ENCODE peak calls at places on chromosomes 16 and 17, in five cellular contexts. T is GM23338, E is GM12878, Q is HepG2, Y is K562. K is an unnamed sample.

GRCh38 chr17:35291802-35292201 is 48.9 kb downstream of the SLFN5 start:
- DNase-seq in T (no peak), E (no peak), Q (no peak), Y (no peak), K (no peak)

GRCh38 chr16:71311553-71312158 is 22.5 kb upstream of the CMTR2 start:
- DNase-seq in T (peak), E (no peak), Q (peak), Y (peak), K (peak)

GRCh38 chr16:624522-625401 is 6.0 kb upstream of the WFIKKN1 start:
- DNase-seq in T (no peak), E (no peak), Q (no peak), Y (no peak), K (no peak)

GRCh38 chr16:29710227-29711219 is 31.5 kb downstream of the QPRT start:
- DNase-seq in T (peak), E (no peak), Q (peak), Y (peak), K (no peak)

GRCh38 chr17:6249747-6250146 is 179.6 kb downstream of the WSCD1 start:
- DNase-seq in T (peak), E (no peak), Q (no peak), Y (no peak), K (no peak)

GRCh38 chr16:56513972-56514371 is 5.9 kb downstream of the BBS2 start:
- DNase-seq in T (peak), E (peak), Q (peak), Y (peak), K (no peak)

GRCh38 chr16:62205459-62205858 is 169.2 kb upstream of the CDH8 start:
- DNase-seq in T (no peak), E (no peak), Q (no peak), Y (no peak), K (no peak)

GRCh38 chr17:76869209-76869877 is 1.1 kb downstream of the MGAT5B start:
- DNase-seq in T (peak), E (no peak), Q (no peak), Y (no peak), K (peak)

GRCh38 chr17:63279498-63280230 is 166.4 kb downstream of the CYB561 start:
- DNase-seq in T (no peak), E (no peak), Q (no peak), Y (no peak), K (no peak)

GRCh38 chr17:77528516-77529327 is 388.0 kb downstream of the SEC14L1 start:
- DNase-seq in T (peak), E (no peak), Q (no peak), Y (no peak), K (no peak)

GRCh38 chr17:34645636-34646035 is 66.3 kb downstream of the TMEM132E start:
- DNase-seq in T (no peak), E (no peak), Q (no peak), Y (peak), K (no peak)

GRCh38 chr16:57624806-57625500 is 3.5 kb upstream of the ADGRG1 start:
- DNase-seq in T (no peak), E (no peak), Q (no peak), Y (no peak), K (no peak)

GRCh38 chr16:82943371-82943770 is 316.6 kb downstream of the CDH13 start:
- DNase-seq in T (no peak), E (no peak), Q (no peak), Y (no peak), K (no peak)

GRCh38 chr16:53754938-53755910 is 51.3 kb downstream of the FTO start:
- DNase-seq in T (no peak), E (no peak), Q (no peak), Y (no peak), K (no peak)

GRCh38 chr17:76635659-76636360 is 7.7 kb downstream of the ST6GALNAC1 start:
- DNase-seq in T (no peak), E (no peak), Q (no peak), Y (no peak), K (no peak)

GRCh38 chr16:79691001-79691400 is 90.5 kb upstream of the MAF start:
- DNase-seq in T (no peak), E (no peak), Q (no peak), Y (no peak), K (no peak)

GRCh38 chr17:69485901-69486643 is 71.6 kb downstream of the MAP2K6 start:
- DNase-seq in T (no peak), E (no peak), Q (no peak), Y (no peak), K (no peak)

GRCh38 chr16:22346463-22346862 is 28.0 kb downstream of the CDR2 start:
- DNase-seq in T (no peak), E (no peak), Q (no peak), Y (no peak), K (no peak)

GRCh38 chr17:44733753-44734152 is 25.0 kb upstream of the ADAM11 start:
- DNase-seq in T (peak), E (no peak), Q (peak), Y (peak), K (no peak)

GRCh38 chr16:15966420-15967222 is 17.2 kb downstream of the ABCC1 start:
- DNase-seq in T (no peak), E (no peak), Q (no peak), Y (no peak), K (no peak)

GRCh38 chr16:11319529-11320146 is 25.6 kb upstream of the RMI2 start:
- DNase-seq in T (no peak), E (no peak), Q (peak), Y (no peak), K (no peak)

GRCh38 chr17:82781894-82782274 is 30.0 kb downstream of the TBCD start:
- DNase-seq in T (peak), E (peak), Q (peak), Y (peak), K (peak)

GRCh38 chr17:44529864-44530263 is 26.7 kb upstream of the GPATCH8 start:
- DNase-seq in T (no peak), E (no peak), Q (no peak), Y (no peak), K (no peak)

GRCh38 chr17:27565874-27566672 is 64.9 kb upstream of the LGALS9 start:
- DNase-seq in T (no peak), E (no peak), Q (no peak), Y (no peak), K (no peak)

GRCh38 chr16:6018848-6019489 is 921.4 kb upstream of the EEF2KMT start:
- DNase-seq in T (peak), E (no peak), Q (no peak), Y (no peak), K (peak)

GRCh38 chr17:21094298-21094704 is 32.5 kb upstream of the DHRS7B start:
- DNase-seq in T (no peak), E (no peak), Q (peak), Y (no peak), K (no peak)

GRCh38 chr16:82639666-82640336 is 13.0 kb downstream of the CDH13 start:
- DNase-seq in T (peak), E (no peak), Q (peak), Y (peak), K (peak)

GRCh38 chr17:51164911-51165679 is 1.1 kb upstream of the NME2 start:
- DNase-seq in T (peak), E (no peak), Q (peak), Y (no peak), K (no peak)

GRCh38 chr16:87152221-87152755 is 164.9 kb downstream of the C16orf95 start:
- DNase-seq in T (no peak), E (no peak), Q (no peak), Y (no peak), K (no peak)

GRCh38 chr16:47565454-47565853 is 104.3 kb downstream of the PHKB start:
- DNase-seq in T (no peak), E (no peak), Q (no peak), Y (no peak), K (no peak)

GRCh38 chr17:75635610-75636202 is 2.5 kb downstream of the SMIM5 start:
- DNase-seq in T (no peak), E (no peak), Q (no peak), Y (no peak), K (no peak)
- TF ChIP-seq CREB1 in T (no peak), E (no peak), Q (no peak), Y (no peak), K (no peak)

GRCh38 chr17:43416998-43417891 is 18.5 kb downstream of the ARL4D start:
- DNase-seq in T (no peak), E (no peak), Q (no peak), Y (no peak), K (no peak)
- H2AFZ ChIP-seq in T (no peak), E (no peak), Q (no peak), Y (no peak), K (no peak)

GRCh38 chr16:85898521-85899442 is at the start of gene IRF8:
- DNase-seq in T (peak), E (peak), Q (no peak), Y (no peak), K (no peak)
- TF ChIP-seq CREB1 in T (no peak), E (peak), Q (no peak), Y (no peak), K (no peak)

GRCh38 chr17:60106377-60107059 is 27.8 kb upstream of the HEATR6 start:
- DNase-seq in T (no peak), E (no peak), Q (no peak), Y (no peak), K (no peak)
- H2AFZ ChIP-seq in T (no peak), E (no peak), Q (no peak), Y (no peak), K (no peak)

GRCh38 chr16:49754495-49755290 is 101.2 kb downstream of the ZNF423 start:
- DNase-seq in T (peak), E (no peak), Q (no peak), Y (no peak), K (peak)

GRCh38 chr16:49755716-49756115 is 100.2 kb downstream of the ZNF423 start:
- DNase-seq in T (no peak), E (no peak), Q (no peak), Y (no peak), K (no peak)

GRCh38 chr16:49757744-49758069 is 98.2 kb downstream of the ZNF423 start:
- DNase-seq in T (peak), E (no peak), Q (no peak), Y (no peak), K (no peak)

GRCh38 chr16:49756971-49757743 is 98.8 kb downstream of the ZNF423 start:
- DNase-seq in T (no peak), E (no peak), Q (no peak), Y (no peak), K (no peak)

DNA sequence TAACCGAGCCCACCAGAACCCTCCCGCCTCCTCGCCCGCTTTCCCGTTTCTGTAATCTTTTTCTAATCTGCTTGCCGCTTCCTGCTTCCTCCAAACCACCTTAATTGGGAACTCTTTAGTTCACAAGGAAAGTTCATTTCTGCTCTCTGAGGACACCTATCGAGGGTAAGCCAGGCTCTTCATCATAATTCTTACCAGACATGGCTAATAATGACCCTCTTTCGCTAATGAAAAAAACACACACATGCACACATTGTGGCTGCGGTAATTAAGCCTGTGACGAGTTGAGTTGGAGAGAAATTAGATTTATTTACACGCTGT is 100.7 kb downstream of the ZNF423 start:
- DNase-seq in T (peak), E (no peak), Q (no peak), Y (peak), K (no peak)
- TF ChIP-seq CREB1 in T (no peak), E (no peak), Q (no peak), Y (no peak), K (no peak)

DNA sequence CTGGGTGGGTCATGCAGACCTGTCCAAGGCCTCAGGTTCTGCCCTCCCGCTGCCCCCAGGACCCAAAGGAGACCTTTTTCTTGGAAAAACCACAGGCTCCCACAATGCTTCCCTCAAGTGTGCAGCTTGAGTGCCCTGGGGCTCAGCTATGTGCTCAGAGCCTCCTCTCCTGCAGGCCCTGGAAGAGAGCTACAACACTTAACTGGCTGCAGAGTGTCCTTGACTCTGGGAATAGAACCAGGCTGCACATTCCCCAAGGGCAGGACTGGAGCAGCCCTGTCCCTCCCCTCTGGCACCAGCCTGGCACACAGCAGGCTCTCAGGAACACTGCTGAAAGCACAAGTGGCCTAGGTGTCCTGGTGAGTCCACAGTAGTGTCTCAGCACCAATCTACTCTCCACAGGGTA is 4.8 kb upstream of the SREBF1 start:
- DNase-seq in T (no peak), E (no peak), Q (peak), Y (no peak), K (no peak)
- H2AFZ ChIP-seq in T (no peak), E (no peak), Q (no peak), Y (peak), K (no peak)

GRCh38 chr16:88378401-88378800 is 4.4 kb upstream of the ZNF469 start:
- DNase-seq in T (no peak), E (no peak), Q (no peak), Y (no peak), K (no peak)

GRCh38 chr16:88376053-88376834 is 6.5 kb upstream of the ZNF469 start:
- DNase-seq in T (no peak), E (no peak), Q (no peak), Y (no peak), K (no peak)

GRCh38 chr16:88375236-88376052 is 7.3 kb upstream of the ZNF469 start:
- DNase-seq in T (no peak), E (no peak), Q (no peak), Y (no peak), K (no peak)

GRCh38 chr16:88377961-88378360 is 4.8 kb upstream of the ZNF469 start:
- DNase-seq in T (no peak), E (no peak), Q (no peak), Y (no peak), K (no peak)

GRCh38 chr16:88376835-88377726 is 5.7 kb upstream of the ZNF469 start:
- DNase-seq in T (no peak), E (no peak), Q (no peak), Y (no peak), K (no peak)
- TF ChIP-seq CREB1 in T (no peak), E (no peak), Q (no peak), Y (no peak), K (no peak)

K was measured in H1.